ENCODE peak calls at places on chromosome 19, in eight cellular contexts. N, P, Z, I, X, J, L and E are unnamed samples. For H3K4me1, the result is how much of the 10 kb centered on the place peaks cover.

GRCh38 chr19:16051254-16052025 is 24.9 kb upstream of the TPM4 start:
- DNase-seq in Z (no peak), I (no peak), N (no peak), X (peak), P (no peak), L (no peak), J (peak), E (no peak)

GRCh38 chr19:54017266-54017665 is 25.8 kb downstream of the CACNG6 start:
- DNase-seq in J (no peak), X (no peak), Z (no peak), N (no peak), P (no peak), I (no peak), L (no peak), E (no peak)

GRCh38 chr19:17194608-17195007 is 20.5 kb upstream of the USE1 start:
- DNase-seq in L (no peak), X (no peak), N (no peak), J (no peak), Z (no peak), I (no peak), P (no peak), E (no peak)

GRCh38 chr19:23002690-23003422 is at the start of gene ZNF728:
- DNase-seq in X (no peak), I (peak), P (peak), N (peak), J (no peak), Z (peak), L (peak), E (no peak)

GRCh38 chr19:18021121-18021755 is 13.3 kb downstream of the ARRDC2 start:
- DNase-seq in L (peak), J (no peak), I (peak), Z (peak), X (peak), N (peak), P (peak), E (peak)

GRCh38 chr19:1248454-1249297 is at the start of gene MIDN:
- DNase-seq in X (peak), L (peak), Z (peak), J (peak), I (peak), P (peak), N (peak), E (peak)

GRCh38 chr19:29655648-29656335 is 9.5 kb upstream of the PLEKHF1 start:
- DNase-seq in P (no peak), I (no peak), L (no peak), J (no peak), X (no peak), N (no peak), Z (no peak), E (no peak)

GRCh38 chr19:45444318-45445041 is 20.8 kb upstream of the ERCC1 start:
- DNase-seq in P (peak), N (peak), Z (peak), X (peak), L (peak), J (peak), I (peak), E (peak)

GRCh38 chr19:9043524-9043923 is 33.3 kb upstream of the MUC16 start:
- DNase-seq in X (no peak), I (no peak), Z (no peak), P (no peak), L (no peak), N (no peak), J (no peak), E (no peak)

GRCh38 chr19:54209748-54210494 is 9.3 kb downstream of the RPS9 start:
- DNase-seq in P (peak), J (no peak), N (peak), L (peak), I (peak), X (no peak), Z (peak), E (peak)

GRCh38 chr19:40234429-40235237 is 8.1 kb upstream of the CCNP start:
- DNase-seq in J (no peak), L (no peak), P (no peak), Z (no peak), N (no peak), X (no peak), I (no peak), E (no peak)

GRCh38 chr19:45357445-45357783 is 13.0 kb downstream of the ERCC2 start:
- DNase-seq in Z (no peak), J (no peak), P (no peak), L (no peak), I (no peak), N (no peak), X (no peak), E (no peak)

GRCh38 chr19:11693505-11694499 is 44.9 kb downstream of the ZNF823 start:
- DNase-seq in X (no peak), Z (no peak), L (no peak), P (no peak), J (peak), I (no peak), N (no peak), E (no peak)

GRCh38 chr19:15419413-15420025 is 731 bp upstream of the AKAP8L start:
- DNase-seq in N (no peak), L (no peak), X (no peak), J (no peak), P (no peak), I (no peak), Z (no peak), E (no peak)

GRCh38 chr19:17872251-17873001 is 681 bp downstream of the SLC5A5 start:
- DNase-seq in P (no peak), L (no peak), N (no peak), J (peak), X (no peak), Z (no peak), I (no peak), E (no peak)

GRCh38 chr19:8044018-8044417 is 8.5 kb upstream of the CCL25 start:
- DNase-seq in L (no peak), I (no peak), Z (no peak), J (no peak), X (no peak), P (peak), N (no peak), E (no peak)

GRCh38 chr19:45884682-45885555 is 1.0 kb downstream of the IRF2BP1 start:
- DNase-seq in L (no peak), P (peak), N (peak), Z (peak), J (peak), I (no peak), X (no peak), E (peak)

GRCh38 chr19:54560881-54561385 is 12.7 kb upstream of the LILRA2 start:
- DNase-seq in Z (no peak), N (no peak), J (no peak), X (no peak), L (no peak), I (no peak), P (no peak), E (no peak)

GRCh38 chr19:55092423-55093318 is 17.0 kb downstream of the EPS8L1 start:
- DNase-seq in I (no peak), J (peak), L (no peak), Z (no peak), N (no peak), X (no peak), P (no peak), E (no peak)

GRCh38 chr19:4701557-4701956 is 22.1 kb downstream of the DPP9 start:
- DNase-seq in I (no peak), L (no peak), Z (no peak), N (no peak), X (no peak), P (no peak), J (no peak), E (no peak)

GRCh38 chr19:4702764-4703163 is 20.9 kb downstream of the DPP9 start:
- DNase-seq in I (no peak), Z (no peak), L (no peak), X (no peak), J (no peak), N (no peak), P (no peak), E (no peak)

GRCh38 chr19:4705413-4706131 is 18.1 kb downstream of the DPP9 start:
- DNase-seq in Z (peak), J (no peak), L (no peak), P (no peak), I (no peak), X (no peak), N (no peak), E (no peak)

GRCh38 chr19:4704317-4704673 is 19.3 kb downstream of the DPP9 start:
- DNase-seq in I (no peak), Z (no peak), P (no peak), L (no peak), J (no peak), X (no peak), N (no peak), E (no peak)

GRCh38 chr19:4703671-4704316 is 19.8 kb downstream of the DPP9 start:
- DNase-seq in X (no peak), I (no peak), P (no peak), N (no peak), L (no peak), J (no peak), Z (no peak), E (no peak)
- H3K4me3 ChIP-seq in X (no peak), I (no peak), P (no peak), N (no peak), L (no peak), J (no peak), Z (no peak), E (no peak)

DNA sequence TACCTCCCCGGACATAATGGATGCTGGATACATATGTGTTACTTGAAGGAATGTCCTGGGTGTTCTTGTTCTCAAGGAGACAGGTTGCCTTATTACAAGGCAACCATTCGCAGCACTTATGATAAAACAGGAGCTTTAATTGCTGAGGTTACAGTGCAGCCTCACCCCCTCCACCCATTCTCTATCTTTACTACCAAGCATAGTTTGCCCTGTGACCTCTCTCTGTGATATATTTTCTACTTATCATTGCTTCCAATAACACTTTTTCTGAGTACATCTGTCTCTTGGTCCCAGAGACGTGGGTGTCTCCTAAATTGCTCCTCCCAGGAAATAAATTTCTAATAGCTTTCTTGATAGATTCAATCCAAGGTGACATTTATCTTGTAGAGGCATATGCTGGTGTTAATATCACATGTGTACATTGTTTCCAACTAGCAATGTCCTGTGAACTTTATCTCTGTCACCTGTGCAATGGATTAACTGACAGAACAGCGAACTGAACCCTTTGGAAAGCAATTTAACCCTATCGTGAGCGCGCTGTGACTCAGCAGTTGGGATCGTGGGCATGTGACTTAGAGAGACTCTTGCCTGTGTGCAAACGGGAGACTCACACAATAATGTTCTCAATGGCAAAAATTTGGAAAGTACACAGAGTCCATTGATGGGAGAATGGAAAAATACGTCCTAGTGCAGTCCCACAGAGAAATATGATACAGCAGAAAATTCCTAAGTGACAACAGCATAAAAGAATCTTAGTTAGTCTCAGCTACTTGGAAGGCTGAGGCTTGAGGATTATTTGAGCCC is 6.9 kb upstream of the MAP2K2 start:
- DNase-seq in X (no peak), I (peak), J (no peak), L (no peak), N (no peak), Z (no peak), P (no peak), E (no peak)
- H3K27ac ChIP-seq in X (no peak), I (peak), J (no peak), L (no peak), N (no peak), Z (no peak), P (peak), E (no peak)

GRCh38 chr19:38662508-38663155 is 15.2 kb downstream of the ACTN4 start:
- DNase-seq in I (no peak), Z (no peak), X (no peak), P (no peak), J (no peak), L (no peak), N (no peak), E (no peak)
- H3K4me1 ChIP-seq in I (half or more), Z (half or more), X (half or more), P (half or more), J (under half), L (half or more), N (half or more), E (half or more)

DNA sequence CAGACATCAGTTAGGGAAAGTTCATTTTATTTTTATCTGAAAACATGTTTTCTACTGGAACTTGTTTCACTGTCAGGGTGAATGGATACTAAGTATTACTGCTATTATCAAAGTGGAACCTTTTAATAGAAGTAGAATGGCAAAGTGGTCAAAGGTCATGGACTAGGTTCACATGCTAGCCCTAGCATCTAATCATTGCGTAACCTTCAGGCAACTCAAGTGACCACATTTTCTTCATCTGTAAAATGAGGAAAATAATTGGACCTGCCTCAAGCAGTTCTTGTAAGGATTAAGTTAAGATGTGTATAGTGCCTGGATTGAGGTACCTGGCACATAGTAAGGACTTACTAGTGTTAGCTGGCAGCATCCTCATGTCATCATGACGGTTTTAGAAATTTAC is 5.0 kb downstream of the ZFP28 start:
- DNase-seq in P (no peak), Z (no peak), X (no peak), L (no peak), N (no peak), I (no peak), J (no peak), E (no peak)
- H3K4me3 ChIP-seq in P (no peak), Z (no peak), X (no peak), L (no peak), N (no peak), I (no peak), J (no peak), E (no peak)

DNA sequence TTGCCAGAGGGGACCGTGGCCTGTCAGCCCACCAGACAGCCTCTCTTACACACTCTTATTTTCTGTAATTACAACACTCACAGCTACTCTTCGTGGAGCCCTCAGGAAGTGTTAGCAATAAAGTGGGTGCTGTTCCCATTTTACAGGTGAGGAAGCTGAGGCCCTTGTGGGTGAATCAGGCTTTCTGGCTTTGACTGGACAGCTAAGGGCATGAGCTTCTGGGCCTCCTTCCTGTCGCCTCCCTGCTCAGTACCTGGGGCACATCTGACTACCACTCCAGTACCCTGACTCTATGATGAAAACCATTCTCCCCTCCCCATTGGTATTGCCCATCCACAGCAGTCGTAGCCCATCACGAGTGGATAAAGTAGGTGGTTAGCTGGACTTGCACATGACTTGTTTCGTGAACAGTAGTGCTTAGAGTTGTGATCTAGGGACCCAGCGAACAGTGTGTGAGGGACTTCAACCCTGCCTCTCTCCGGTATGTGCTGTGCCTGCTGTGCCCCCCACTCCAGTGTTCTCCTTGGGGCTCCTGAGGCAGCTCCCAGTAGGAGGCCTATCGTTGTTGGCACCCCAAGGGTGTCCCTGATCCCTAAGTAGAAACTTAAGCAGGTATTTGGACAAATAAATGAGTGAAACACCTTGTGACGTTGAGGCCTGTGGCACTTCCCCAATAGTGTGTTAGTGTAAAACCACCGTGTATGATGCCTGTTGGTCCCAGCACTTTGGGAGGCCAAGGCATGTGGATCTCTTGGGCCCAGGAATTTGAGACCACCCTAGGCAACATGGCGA is 38.6 kb downstream of the GATAD2A start:
- DNase-seq in N (no peak), X (no peak), I (no peak), Z (no peak), L (no peak), P (no peak), J (no peak), E (no peak)
- H3K27ac ChIP-seq in N (no peak), X (peak), I (no peak), Z (no peak), L (no peak), P (peak), J (peak), E (no peak)